ENCODE peak calls at places on chromosomes 7 and 10, in four cellular contexts. One of them, this sample, is unnamed.

GRCh38 chr7:155885162-155886160 is 73.2 kb upstream of the SHH start:
- DNase-seq in IMR-90: peak; percentile 75
- DNase-seq in H9: no peak
- DNase-seq in H1: no peak
- DNase-seq in this sample: peak; percentile 50

GRCh38 chr7:36048141-36048901 is 104.7 kb upstream of the EEPD1 start:
- DNase-seq in IMR-90: peak; percentile 83
- DNase-seq in H9: no peak
- DNase-seq in H1: no peak
- DNase-seq in this sample: no peak

GRCh38 chr7:142323706-142324105 is 65.8 kb upstream of the PRSS58 start:
- DNase-seq in IMR-90: no peak
- DNase-seq in H9: peak; percentile 88
- DNase-seq in H1: peak; percentile 50
- DNase-seq in this sample: peak; percentile 90

GRCh38 chr7:23893172-23893941 is 183.3 kb downstream of the STK31 start:
- DNase-seq in IMR-90: no peak
- DNase-seq in H9: no peak
- DNase-seq in H1: no peak
- DNase-seq in this sample: no peak

GRCh38 chr10:3907514-3907913 is 122.5 kb upstream of the KLF6 start:
- DNase-seq in IMR-90: peak; percentile 64
- DNase-seq in H9: no peak
- DNase-seq in H1: no peak
- DNase-seq in this sample: no peak

GRCh38 chr10:88986549-88987242 is 3.9 kb upstream of the FAS start:
- DNase-seq in IMR-90: peak; percentile 37
- DNase-seq in H9: no peak
- DNase-seq in H1: no peak
- DNase-seq in this sample: peak; percentile 29

GRCh38 chr7:73586911-73587310 is 8.5 kb upstream of the TBL2 start:
- DNase-seq in IMR-90: no peak
- DNase-seq in H9: no peak
- DNase-seq in H1: no peak
- DNase-seq in this sample: no peak

GRCh38 chr7:23356726-23357125 is 57.6 kb downstream of the MALSU1 start:
- DNase-seq in IMR-90: no peak
- DNase-seq in H9: no peak
- DNase-seq in H1: no peak
- DNase-seq in this sample: no peak

GRCh38 chr7:2520131-2520807 is 695 bp downstream of the LFNG start:
- DNase-seq in IMR-90: no peak
- DNase-seq in H9: no peak
- DNase-seq in H1: no peak
- DNase-seq in this sample: no peak

GRCh38 chr10:99312501-99312900 is 16.7 kb upstream of the CNNM1 start:
- DNase-seq in IMR-90: no peak
- DNase-seq in H9: no peak
- DNase-seq in H1: no peak
- DNase-seq in this sample: no peak

GRCh38 chr10:113735913-113736312 is 15.6 kb upstream of the PLEKHS1 start:
- DNase-seq in IMR-90: no peak
- DNase-seq in H9: peak; percentile 34
- DNase-seq in H1: no peak
- DNase-seq in this sample: peak; percentile 22

GRCh38 chr10:110432084-110432483 is 65.6 kb upstream of the DUSP5 start:
- DNase-seq in IMR-90: no peak
- DNase-seq in H9: no peak
- DNase-seq in H1: no peak
- DNase-seq in this sample: no peak

GRCh38 chr7:69982197-69982596 is 383.9 kb downstream of the AUTS2 start:
- DNase-seq in IMR-90: no peak
- DNase-seq in H9: no peak
- DNase-seq in H1: no peak
- DNase-seq in this sample: peak; percentile 11

GRCh38 chr10:78849115-78849514 is 219.7 kb upstream of the ZMIZ1 start:
- DNase-seq in IMR-90: no peak
- DNase-seq in H9: no peak
- DNase-seq in H1: no peak
- DNase-seq in this sample: no peak

GRCh38 chr7:83468251-83468739 is 180.6 kb downstream of the SEMA3E start:
- DNase-seq in IMR-90: peak; percentile 99
- DNase-seq in H9: peak; percentile 78
- DNase-seq in H1: no peak
- DNase-seq in this sample: peak; percentile 95

GRCh38 chr7:147635288-147635687 is 955.3 kb upstream of the C7orf33 start:
- DNase-seq in IMR-90: no peak
- DNase-seq in H9: no peak
- DNase-seq in H1: no peak
- DNase-seq in this sample: no peak

GRCh38 chr7:155782466-155782865 is 29.8 kb downstream of the SHH start:
- DNase-seq in IMR-90: no peak
- DNase-seq in H9: no peak
- DNase-seq in H1: no peak
- DNase-seq in this sample: no peak

GRCh38 chr10:116809528-116810500 is 39.5 kb upstream of the ENO4 start:
- DNase-seq in IMR-90: no peak
- DNase-seq in H9: peak; percentile 73
- DNase-seq in H1: no peak
- DNase-seq in this sample: peak; percentile 50

GRCh38 chr10:46070749-46071148 is 24.7 kb upstream of the MSMB start:
- DNase-seq in IMR-90: no peak
- DNase-seq in H9: no peak
- DNase-seq in H1: no peak
- DNase-seq in this sample: no peak

GRCh38 chr7:1422512-1423265 is 36.6 kb downstream of the MICALL2 start:
- DNase-seq in IMR-90: no peak
- DNase-seq in H9: no peak
- DNase-seq in H1: no peak
- DNase-seq in this sample: no peak

GRCh38 chr7:4220011-4220410 is 462.1 kb upstream of the FOXK1 start:
- DNase-seq in IMR-90: no peak
- DNase-seq in H9: no peak
- DNase-seq in H1: no peak
- DNase-seq in this sample: no peak

GRCh38 chr7:1193593-1194424 is 33.8 kb upstream of the ZFAND2A start:
- DNase-seq in IMR-90: peak; percentile 39
- DNase-seq in H9: peak; percentile 65
- DNase-seq in H1: no peak
- DNase-seq in this sample: peak; percentile 22

GRCh38 chr7:91436655-91437054 is 172.4 kb downstream of the FZD1 start:
- DNase-seq in IMR-90: no peak
- DNase-seq in H9: no peak
- DNase-seq in H1: no peak
- DNase-seq in this sample: no peak
- H3K56ac ChIP-seq in IMR-90: no peak overlapping the region
- H3K56ac ChIP-seq in H9: no peak overlapping the region
- H3K56ac ChIP-seq in H1: no peak overlapping the region
- H3K56ac ChIP-seq in this sample: no peak overlapping the region

GRCh38 chr7:47498229-47499056 is 83.5 kb downstream of the TNS3 start:
- DNase-seq in IMR-90: no peak
- DNase-seq in H9: no peak
- DNase-seq in H1: no peak
- DNase-seq in this sample: no peak
- H3K4ac ChIP-seq in IMR-90: no peak overlapping the region
- H3K4ac ChIP-seq in H9: no peak overlapping the region
- H3K4ac ChIP-seq in H1: no peak overlapping the region
- H3K4ac ChIP-seq in this sample: no peak overlapping the region

GRCh38 chr10:8056891-8057331 is 2.4 kb downstream of the GATA3 start:
- DNase-seq in IMR-90: no peak
- DNase-seq in H9: no peak
- DNase-seq in H1: no peak
- DNase-seq in this sample: no peak
- H2BK5ac ChIP-seq in IMR-90: no peak overlapping the region
- H2BK5ac ChIP-seq in H9: no peak overlapping the region
- H2BK5ac ChIP-seq in H1: no peak overlapping the region
- H2BK5ac ChIP-seq in this sample: no peak overlapping the region

GRCh38 chr7:132355048-132355447 is 221.2 kb downstream of the PLXNA4 start:
- DNase-seq in IMR-90: no peak
- DNase-seq in H9: no peak
- DNase-seq in H1: no peak
- DNase-seq in this sample: no peak
- H3K56ac ChIP-seq in IMR-90: no peak overlapping the region
- H3K56ac ChIP-seq in H9: no peak overlapping the region
- H3K56ac ChIP-seq in H1: no peak overlapping the region
- H3K56ac ChIP-seq in this sample: no peak overlapping the region

DNA sequence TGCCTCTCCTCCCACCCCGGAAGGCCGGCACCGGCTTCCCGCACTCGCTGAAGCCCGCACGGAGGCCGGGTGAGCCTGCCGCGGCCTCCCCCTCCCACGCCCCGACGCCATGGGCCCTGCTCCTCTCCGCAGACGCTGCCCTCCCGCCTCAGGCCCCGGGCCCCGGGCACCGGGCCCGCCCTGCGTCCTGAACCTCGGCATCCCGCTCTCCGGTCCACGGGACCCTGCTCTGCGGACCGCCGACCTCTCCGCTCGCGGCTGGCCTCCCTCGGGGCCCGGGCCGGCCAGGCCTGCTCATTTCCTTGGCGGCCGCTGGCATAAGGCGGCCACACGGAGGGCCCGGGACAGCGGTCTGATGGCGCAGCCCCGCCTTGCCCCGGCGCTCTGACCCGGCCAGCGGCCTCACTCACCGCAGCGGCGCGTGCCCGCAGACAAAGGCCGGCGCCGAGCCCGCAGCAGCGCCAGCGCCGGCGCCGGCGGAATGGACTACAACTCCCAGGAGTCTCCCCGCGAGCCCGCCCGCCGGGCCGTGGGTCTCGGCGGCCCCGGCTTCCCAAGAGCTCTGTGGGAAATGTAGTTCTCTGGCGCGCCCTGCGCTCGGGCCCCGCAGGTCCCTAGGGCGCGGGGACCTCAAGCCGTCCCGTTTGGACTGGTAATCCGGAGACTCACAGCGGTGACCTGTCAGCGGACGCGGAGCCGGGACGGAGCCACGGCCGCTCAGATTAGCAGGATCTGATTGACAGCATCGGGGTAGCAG is at the start of gene ZNF32:
- DNase-seq in IMR-90: peak; percentile 83
- DNase-seq in H9: peak; percentile 86
- DNase-seq in H1: peak; percentile 64
- DNase-seq in this sample: peak; percentile 90
- H3K4ac ChIP-seq in IMR-90: peak within 1 kb of the TSS; percentile 91
- H3K4ac ChIP-seq in H9: no peak within 1 kb of the TSS
- H3K4ac ChIP-seq in H1: no peak within 1 kb of the TSS
- H3K4ac ChIP-seq in this sample: peak within 1 kb of the TSS; percentile 63

GRCh38 chr10:35042783-35043182 is 47.4 kb downstream of the CUL2 start:
- DNase-seq in IMR-90: no peak
- DNase-seq in H9: no peak
- DNase-seq in H1: no peak
- DNase-seq in this sample: no peak

GRCh38 chr10:35037104-35037503 is 53.0 kb downstream of the CUL2 start:
- DNase-seq in IMR-90: no peak
- DNase-seq in H9: no peak
- DNase-seq in H1: no peak
- DNase-seq in this sample: peak; percentile 5

GRCh38 chr10:35043796-35044344 is 46.3 kb downstream of the CUL2 start:
- DNase-seq in IMR-90: peak; percentile 70
- DNase-seq in H9: no peak
- DNase-seq in H1: no peak
- DNase-seq in this sample: no peak

GRCh38 chr10:35041502-35041879 is 48.6 kb downstream of the CUL2 start:
- DNase-seq in IMR-90: no peak
- DNase-seq in H9: no peak
- DNase-seq in H1: no peak
- DNase-seq in this sample: no peak

DNA sequence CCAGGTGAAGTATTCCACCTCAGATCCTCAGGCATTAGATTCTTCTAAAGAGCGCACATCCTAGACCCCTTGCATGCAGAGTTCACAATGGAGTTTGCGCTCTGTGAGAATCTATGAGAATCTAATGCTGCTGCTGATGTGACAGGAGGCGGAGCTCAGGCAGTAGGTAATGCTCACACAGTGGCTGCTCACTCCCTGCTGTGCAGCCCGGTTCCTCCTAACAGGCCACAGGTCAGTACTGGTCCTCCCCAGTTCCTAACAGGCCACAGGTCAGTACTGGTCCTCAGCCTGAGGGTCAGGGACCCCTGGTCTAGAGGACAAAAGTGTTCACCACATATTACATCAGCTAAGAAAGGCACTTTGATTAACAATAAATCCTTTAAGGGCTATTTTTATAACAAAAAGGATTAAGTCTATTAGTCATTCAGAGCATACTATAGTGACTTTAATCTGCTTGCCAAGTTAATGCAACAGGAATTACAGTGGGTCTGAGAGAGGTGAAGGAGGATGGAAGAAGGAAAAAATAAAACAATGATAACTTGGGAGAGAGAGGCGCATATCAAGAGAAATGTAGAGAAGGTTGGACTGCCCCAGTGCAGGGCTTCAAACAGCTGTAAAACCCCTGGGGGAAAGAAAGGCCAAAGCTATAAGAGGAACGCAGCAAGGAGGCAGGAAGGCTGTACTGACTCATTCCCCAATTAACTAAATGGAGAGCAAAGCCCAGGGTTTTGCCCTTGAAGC is 49.2 kb downstream of the CUL2 start:
- DNase-seq in IMR-90: peak; percentile 63
- DNase-seq in H9: peak; percentile 60
- DNase-seq in H1: no peak
- DNase-seq in this sample: peak; percentile 50
- H2BK5ac ChIP-seq in IMR-90: peak overlapping the region; percentile 32
- H2BK5ac ChIP-seq in H9: no peak overlapping the region
- H2BK5ac ChIP-seq in H1: peak overlapping the region; percentile 60
- H2BK5ac ChIP-seq in this sample: no peak overlapping the region

DNA sequence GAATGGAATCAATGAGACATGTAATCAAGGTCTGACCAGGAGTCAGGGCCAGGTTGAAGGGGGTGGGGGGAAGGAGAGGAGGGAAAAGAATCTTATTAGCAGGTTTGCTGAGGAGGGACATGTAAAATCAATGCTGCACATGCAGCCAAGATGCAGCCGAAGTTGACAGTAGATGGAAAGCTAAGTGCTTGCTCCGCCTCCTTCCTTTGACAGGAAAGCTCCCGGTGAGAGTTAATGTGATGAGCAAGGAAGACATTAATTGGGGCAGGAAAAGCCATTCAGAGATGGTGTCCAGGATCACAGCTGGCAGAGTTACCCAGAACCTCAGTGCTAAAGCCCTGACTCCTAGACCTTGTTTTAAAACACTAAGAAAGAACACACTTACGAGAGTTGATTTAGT is 24.3 kb downstream of the PLXNA4 start:
- DNase-seq in IMR-90: no peak
- DNase-seq in H9: no peak
- DNase-seq in H1: no peak
- DNase-seq in this sample: no peak
- H3K56ac ChIP-seq in IMR-90: no peak overlapping the region
- H3K56ac ChIP-seq in H9: no peak overlapping the region
- H3K56ac ChIP-seq in H1: no peak overlapping the region
- H3K56ac ChIP-seq in this sample: no peak overlapping the region

This sample was measured in mesendoderm.